ENCODE peak calls at places on chromosomes 6 and 20, in five cellular contexts. W is CD8-positive, alpha-beta T cell; I is left lung; Q is tibial nerve; A is heart right ventricle. M is an unnamed sample.

GRCh38 chr6:13355043-13355945 is 27.0 kb upstream of the TBC1D7 start:
- DNase-seq in I (no peak), Q (no peak), W (peak; percentile 16), A (no peak), M (no peak)

GRCh38 chr20:55216525-55217242 is 741.3 kb downstream of the DOK5 start:
- DNase-seq in I (no peak), W (no peak), A (no peak), Q (no peak), M (no peak)

GRCh38 chr6:30748851-30749540 is 4.6 kb upstream of the IER3 start:
- DNase-seq in A (no peak), W (no peak), I (no peak), Q (no peak), M (no peak)

GRCh38 chr6:47581591-47581990 is 104.0 kb downstream of the CD2AP start:
- DNase-seq in A (no peak), Q (no peak), I (no peak), W (no peak), M (no peak)

GRCh38 chr6:146361367-146361924 is 182.2 kb upstream of the RAB32 start:
- DNase-seq in W (no peak), I (no peak), A (peak; percentile 32), Q (no peak), M (no peak)

GRCh38 chr20:37416202-37417145 is 70.5 kb downstream of the SRC start:
- DNase-seq in A (no peak), Q (no peak), W (no peak), I (peak; percentile 61), M (no peak)

GRCh38 chr20:63060057-63060991 is 53.6 kb upstream of the BHLHE23 start:
- DNase-seq in A (no peak), W (no peak), Q (no peak), I (peak; percentile 43), M (no peak)

GRCh38 chr20:7775072-7775471 is 165.2 kb downstream of the HAO1 start:
- DNase-seq in I (no peak), W (no peak), Q (no peak), A (peak; percentile 4), M (no peak)

GRCh38 chr6:144008501-144009245 is 614 bp upstream of the PLAGL1 start:
- DNase-seq in W (no peak), Q (no peak), A (no peak), I (no peak), M (no peak)

GRCh38 chr6:1597121-1597744 is 12.5 kb upstream of the FOXC1 start:
- DNase-seq in Q (no peak), A (no peak), W (no peak), I (no peak), M (no peak)

GRCh38 chr6:157823001-157823522 is at the start of gene SNX9:
- DNase-seq in W (peak; percentile 57), A (peak; percentile 80), Q (peak; percentile 38), I (peak; percentile 94), M (no peak)

DNA sequence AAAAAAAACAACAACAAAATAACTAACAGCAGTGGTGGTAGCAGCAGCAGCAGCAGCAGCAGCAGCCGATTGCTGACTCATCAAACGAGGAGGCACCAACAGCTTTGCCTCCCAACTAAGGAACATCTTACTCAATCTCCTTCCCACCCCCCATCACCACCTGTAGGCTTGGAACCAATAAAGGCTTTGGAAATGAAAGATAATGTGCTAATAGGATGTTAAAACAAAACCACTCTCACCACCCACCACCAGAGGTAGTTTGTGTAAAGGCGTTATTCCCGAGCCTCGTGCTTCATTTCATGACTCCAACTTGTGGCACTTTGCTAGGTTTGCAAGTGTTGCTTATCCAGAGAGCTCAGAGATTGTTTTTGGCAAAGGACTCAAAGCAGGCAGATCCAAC is 346.5 kb downstream of the CD83 start:
- DNase-seq in A (no peak), Q (no peak), I (no peak), W (no peak), M (no peak)
- TF ChIP-seq CTCF in A (no peak), Q (no peak), I (no peak), W (no peak), M (no peak)

GRCh38 chr20:58993332-58994248 is 12.5 kb downstream of the NELFCD start:
- DNase-seq in A (no peak), Q (no peak), W (no peak), I (no peak), M (no peak)
- H3K36me3 ChIP-seq in A (peaks cover 100% of the 10 kb centered on the region), Q (peaks cover 100% of the 10 kb centered on the region), W (peaks cover 54% of the 10 kb centered on the region), I (peaks cover 100% of the 10 kb centered on the region), M (peaks cover 53% of the 10 kb centered on the region)

DNA sequence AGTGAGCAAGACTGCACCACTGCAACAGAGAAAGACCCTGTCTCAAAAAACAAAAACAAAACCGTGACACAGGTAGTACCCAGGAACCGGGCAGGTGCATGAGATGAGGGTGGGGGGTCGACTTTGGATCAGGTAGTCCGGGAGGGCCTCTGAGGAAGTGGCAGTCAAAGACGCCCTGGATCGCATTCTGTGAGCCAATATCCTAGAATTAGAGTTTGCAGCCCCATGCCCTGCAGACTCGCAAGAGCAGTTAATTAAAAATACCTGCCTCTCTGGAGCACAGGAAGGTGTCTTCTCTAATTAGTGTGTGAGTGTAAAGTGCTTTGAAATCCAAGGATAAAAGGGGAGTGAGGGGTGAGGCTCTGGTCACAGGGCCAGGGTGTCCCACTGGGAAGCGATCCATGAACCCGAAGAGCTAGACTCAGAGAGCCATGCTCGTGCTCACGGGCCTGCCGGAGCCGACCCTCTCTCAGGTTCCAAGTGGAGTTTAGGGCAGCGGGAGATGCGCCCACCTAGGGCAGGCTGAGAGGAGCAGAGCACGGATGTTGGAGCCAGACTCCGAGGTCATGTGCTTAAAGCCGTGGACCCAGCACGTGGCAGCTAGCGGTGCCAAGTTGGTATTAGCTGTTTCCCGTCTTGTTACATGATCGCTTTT is 74.7 kb upstream of the PTPN1 start:
- DNase-seq in W (no peak), I (no peak), Q (no peak), A (no peak), M (no peak)
- H3K4me1 ChIP-seq in W (no peaks in the 10 kb centered on the region), I (no peaks in the 10 kb centered on the region), Q (peaks cover 13% of the 10 kb centered on the region), A (no peaks in the 10 kb centered on the region), M (peaks cover 3% of the 10 kb centered on the region)

GRCh38 chr6:37819802-37820712 is 530 bp downstream of the ZFAND3 start:
- DNase-seq in I (peak; percentile 88), Q (peak; percentile 70), W (peak; percentile 39), A (peak; percentile 71), M (peak; percentile 49)
- TF ChIP-seq CTCF in I (no peak), Q (no peak), W (no peak), A (no peak), M (no peak)

DNA sequence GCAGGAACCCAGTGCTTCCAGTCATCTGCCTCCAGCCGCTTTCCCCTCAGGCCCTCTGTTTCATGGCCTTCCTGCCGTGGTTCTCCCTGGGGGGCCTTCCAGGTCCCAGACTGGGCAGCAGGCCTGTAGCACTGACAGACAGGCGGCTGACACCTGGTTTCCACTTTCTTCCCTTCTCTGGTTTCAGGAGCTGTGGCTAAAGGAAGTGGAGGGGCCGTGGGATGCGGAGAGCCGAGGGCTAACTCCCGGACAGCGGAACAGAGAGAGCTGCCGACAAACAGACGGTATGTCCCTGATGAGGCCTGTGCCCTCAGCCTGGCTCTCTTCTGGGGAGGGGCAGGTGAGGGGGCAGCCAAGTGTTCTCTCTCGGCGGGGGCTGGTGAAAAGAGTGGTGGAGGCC is 12.5 kb downstream of the LRRC73 start:
- DNase-seq in Q (no peak), A (no peak), I (no peak), W (no peak), M (no peak)
- H3K36me3 ChIP-seq in Q (peaks cover 48% of the 10 kb centered on the region), A (peaks cover 48% of the 10 kb centered on the region), I (peaks cover 52% of the 10 kb centered on the region), W (peaks cover 22% of the 10 kb centered on the region), M (peaks cover 29% of the 10 kb centered on the region)

DNA sequence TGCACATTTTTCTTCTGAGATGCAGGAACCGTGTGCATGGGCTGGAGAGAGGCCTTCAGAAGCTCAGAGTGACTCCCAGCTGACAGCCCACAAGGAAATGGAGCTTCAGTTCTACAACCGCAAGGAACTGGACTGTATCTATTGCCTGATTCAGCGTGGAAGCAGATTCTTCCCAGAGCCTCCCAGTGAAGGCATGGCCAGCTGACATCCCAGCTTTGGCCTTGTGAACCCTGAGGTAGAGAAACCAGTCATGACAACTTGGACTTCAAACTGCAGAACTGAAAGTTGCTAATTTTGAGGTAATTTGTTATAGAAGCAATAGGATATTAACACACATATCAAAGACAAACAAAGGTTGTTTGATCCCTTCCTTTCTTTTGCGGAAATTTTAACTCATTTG is 94.3 kb upstream of the NOX3 start:
- DNase-seq in W (no peak), Q (no peak), A (no peak), I (no peak), M (no peak)
- H3K4me1 ChIP-seq in W (no peaks in the 10 kb centered on the region), Q (no peaks in the 10 kb centered on the region), A (no peaks in the 10 kb centered on the region), I (no peaks in the 10 kb centered on the region), M (no peaks in the 10 kb centered on the region)